ENCODE peak calls at places on chromosomes 1 and 21, in nine cellular contexts. H, U, Z, D, A, Q, N, I and F are unnamed samples.

GRCh38 chr1:212037900-212038299 is 2.4 kb downstream of the DTL start:
- DNase-seq in H (no peak), A (no peak), D (no peak), I (no peak), N (peak), U (no peak), Z (no peak), Q (no peak), F (peak)

GRCh38 chr21:22554690-22555316 is 1556.6 kb downstream of the NCAM2 start:
- DNase-seq in U (no peak), A (no peak), N (no peak), Q (no peak), H (no peak), I (no peak), Z (no peak), D (no peak), F (no peak)

GRCh38 chr1:229169399-229169798 is 101.5 kb upstream of the RAB4A start:
- DNase-seq in N (peak), Z (no peak), Q (no peak), U (no peak), A (no peak), H (no peak), D (no peak), I (no peak), F (no peak)

GRCh38 chr21:38861989-38862683 is 56.4 kb downstream of the ETS2 start:
- DNase-seq in H (no peak), N (no peak), A (no peak), Q (no peak), Z (no peak), U (peak), I (no peak), D (no peak), F (peak)

GRCh38 chr1:240611619-240612490 is at the start of gene GREM2:
- DNase-seq in Z (peak), A (peak), U (peak), H (peak), I (peak), Q (peak), D (no peak), N (peak), F (no peak)

GRCh38 chr1:84412316-84412942 is 14.1 kb downstream of the DNASE2B start:
- DNase-seq in Z (no peak), D (no peak), N (peak), Q (no peak), H (no peak), A (no peak), U (no peak), I (no peak), F (no peak)

GRCh38 chr1:178644308-178645120 is 80.5 kb upstream of the RALGPS2 start:
- DNase-seq in D (no peak), I (peak), N (no peak), Z (no peak), U (peak), Q (no peak), A (peak), H (no peak), F (peak)

GRCh38 chr1:93625582-93626327 is 55.9 kb downstream of the BCAR3 start:
- DNase-seq in D (no peak), Q (peak), U (no peak), H (no peak), I (peak), N (peak), A (no peak), Z (no peak), F (no peak)

GRCh38 chr1:6266641-6267040 is 5.7 kb upstream of the GPR153 start:
- DNase-seq in N (no peak), D (no peak), A (no peak), Q (no peak), H (no peak), Z (no peak), I (no peak), U (no peak), F (no peak)

GRCh38 chr1:223531742-223532341 is 133.7 kb downstream of the CAPN8 start:
- DNase-seq in H (peak), I (peak), Q (peak), A (peak), Z (peak), N (peak), U (peak), D (peak), F (peak)

GRCh38 chr1:33097137-33097611 is 16.2 kb downstream of the AZIN2 start:
- DNase-seq in A (no peak), D (no peak), Q (no peak), U (no peak), Z (no peak), N (peak), H (no peak), I (no peak), F (no peak)

GRCh38 chr1:64499966-64500365 is 30.0 kb downstream of the CACHD1 start:
- DNase-seq in U (no peak), H (peak), Z (no peak), I (no peak), D (peak), N (no peak), Q (peak), A (no peak), F (no peak)

GRCh38 chr1:193372553-193372952 is 186.1 kb upstream of the B3GALT2 start:
- DNase-seq in D (no peak), Z (no peak), A (no peak), I (no peak), N (no peak), Q (no peak), U (no peak), H (no peak), F (no peak)

GRCh38 chr1:169929210-169929526 is 35.5 kb upstream of the SCYL3 start:
- DNase-seq in Q (no peak), Z (no peak), A (no peak), N (no peak), D (no peak), H (no peak), U (no peak), I (no peak), F (no peak)

GRCh38 chr1:110494522-110495406 is 24.2 kb downstream of the KCNA10 start:
- DNase-seq in I (no peak), H (peak), Z (peak), D (no peak), U (no peak), A (no peak), N (peak), Q (no peak), F (no peak)

GRCh38 chr1:27602510-27603319 is 1.2 kb downstream of the AHDC1 start:
- DNase-seq in U (peak), H (peak), Q (peak), D (no peak), Z (peak), I (peak), A (peak), N (peak), F (peak)

DNA sequence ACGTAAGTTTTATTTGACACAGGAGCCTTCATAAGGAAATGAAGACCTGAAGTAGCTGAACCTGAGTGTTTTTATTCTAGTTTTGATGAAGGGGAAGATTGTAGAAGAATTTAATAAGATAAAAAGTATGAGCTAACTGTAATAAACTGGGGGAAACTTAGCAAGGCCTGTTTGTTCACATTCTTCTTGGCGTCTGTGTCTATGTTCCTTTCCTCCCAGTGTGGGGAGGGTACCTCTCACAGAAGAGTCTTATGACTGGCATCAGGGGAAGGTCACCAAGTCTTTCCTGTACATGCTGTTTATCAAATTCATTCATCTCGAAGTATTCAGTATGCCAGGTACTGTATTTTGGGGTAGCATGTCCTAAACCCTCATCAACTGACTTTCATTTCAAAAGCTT is 78.4 kb downstream of the HS2ST1 start:
- DNase-seq in A (peak), N (no peak), I (no peak), Z (no peak), U (no peak), H (no peak), D (no peak), Q (peak), F (no peak)
- TF ChIP-seq EZH2phosphoT487 in A (no peak), N (no peak), I (no peak), Z (no peak), U (no peak), H (no peak), D (no peak), Q (no peak), F (no peak)

GRCh38 chr1:58999676-59000075 is 215.8 kb upstream of the JUN start:
- DNase-seq in I (no peak), Z (no peak), D (no peak), N (no peak), H (no peak), A (no peak), Q (no peak), U (no peak), F (no peak)

GRCh38 chr1:58996341-58997059 is 212.7 kb upstream of the JUN start:
- DNase-seq in N (no peak), Z (no peak), U (peak), Q (no peak), A (no peak), D (no peak), H (no peak), I (no peak), F (no peak)

GRCh38 chr1:58994664-58995063 is 210.8 kb upstream of the JUN start:
- DNase-seq in I (no peak), Z (no peak), A (no peak), Q (no peak), D (no peak), N (no peak), U (no peak), H (no peak), F (no peak)

GRCh38 chr1:58997060-58997411 is 213.2 kb upstream of the JUN start:
- DNase-seq in U (no peak), H (no peak), I (no peak), Z (no peak), D (no peak), Q (no peak), N (no peak), A (no peak), F (no peak)

DNA sequence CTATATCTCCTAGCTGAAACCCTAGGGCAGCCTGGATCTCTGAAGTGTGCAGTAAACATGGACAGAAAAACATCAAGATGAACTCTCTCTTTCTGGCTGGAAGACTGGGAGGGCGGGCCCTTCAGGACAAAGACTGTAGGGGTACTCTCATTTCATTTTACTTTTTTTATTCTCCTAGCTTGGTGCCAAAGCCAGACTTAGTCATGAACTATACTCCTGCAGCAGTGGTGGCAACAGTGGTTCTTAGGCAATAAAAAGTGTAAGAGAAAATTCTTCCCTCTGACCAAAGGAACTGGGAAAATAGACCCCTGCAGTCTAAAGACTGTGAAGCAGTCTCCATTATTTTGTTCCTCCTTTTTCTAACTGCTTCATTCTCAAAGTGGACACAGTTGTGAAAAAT is 213.8 kb upstream of the JUN start:
- DNase-seq in Z (no peak), D (no peak), H (no peak), U (no peak), N (peak), Q (no peak), A (no peak), I (no peak), F (no peak)
- H3K4me2 ChIP-seq in Z (no peak), D (no peak), H (no peak), U (no peak), N (no peak), Q (no peak), A (no peak), I (no peak), F (no peak)

GRCh38 chr21:28636988-28637691 is 355.5 kb downstream of the LTN1 start:
- DNase-seq in U (no peak), Z (no peak), Q (peak), H (no peak), A (no peak), I (no peak), D (no peak), N (peak), F (no peak)

GRCh38 chr21:28635541-28635940 is 357.1 kb downstream of the LTN1 start:
- DNase-seq in D (no peak), N (no peak), U (no peak), Z (no peak), A (no peak), Q (peak), I (no peak), H (no peak), F (no peak)

GRCh38 chr21:28633803-28634572 is 358.7 kb downstream of the LTN1 start:
- DNase-seq in Z (no peak), D (no peak), H (no peak), U (no peak), N (peak), A (no peak), I (no peak), Q (peak), F (no peak)

GRCh38 chr21:28627691-28628090 is 365.0 kb downstream of the LTN1 start:
- DNase-seq in N (peak), D (no peak), U (no peak), A (no peak), I (no peak), Q (no peak), Z (no peak), H (no peak), F (no peak)

DNA sequence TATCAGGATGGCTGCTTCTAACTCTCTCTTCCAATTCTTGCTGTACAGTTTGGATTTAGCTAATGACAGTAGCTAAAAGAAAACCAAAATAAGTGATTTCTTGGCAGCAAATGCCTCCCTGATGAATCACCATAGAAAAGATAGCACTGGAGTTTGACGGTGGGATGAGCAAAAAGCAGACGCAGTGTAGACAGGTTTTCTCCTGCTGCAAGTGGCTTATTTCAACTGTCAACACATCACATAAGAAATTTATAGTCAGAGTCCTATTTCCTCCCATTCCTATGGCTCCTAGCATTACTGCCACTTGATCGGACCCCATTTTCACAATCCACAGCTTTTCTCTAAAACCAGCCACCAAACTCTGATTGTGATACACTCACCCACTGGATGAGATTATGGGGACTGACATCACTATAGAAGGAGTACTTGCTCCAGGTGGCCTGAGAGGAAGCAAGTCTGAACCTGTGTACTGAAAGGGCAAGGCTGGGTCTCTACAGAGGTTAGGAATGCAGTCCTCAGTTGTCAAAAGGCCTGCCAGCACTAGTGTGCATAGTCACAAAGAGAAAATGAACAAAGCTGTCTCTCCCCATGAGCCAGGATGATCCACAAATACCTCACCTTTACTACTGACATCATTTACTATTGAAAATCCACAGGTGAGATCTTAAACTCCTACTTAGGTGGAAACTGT is 359.8 kb downstream of the LTN1 start:
- DNase-seq in U (no peak), N (peak), H (peak), Z (peak), D (no peak), Q (peak), I (no peak), A (no peak), F (no peak)
- TF ChIP-seq EZH2phosphoT487 in U (no peak), N (no peak), H (no peak), Z (no peak), D (no peak), Q (no peak), I (no peak), A (no peak), F (no peak)

DNA sequence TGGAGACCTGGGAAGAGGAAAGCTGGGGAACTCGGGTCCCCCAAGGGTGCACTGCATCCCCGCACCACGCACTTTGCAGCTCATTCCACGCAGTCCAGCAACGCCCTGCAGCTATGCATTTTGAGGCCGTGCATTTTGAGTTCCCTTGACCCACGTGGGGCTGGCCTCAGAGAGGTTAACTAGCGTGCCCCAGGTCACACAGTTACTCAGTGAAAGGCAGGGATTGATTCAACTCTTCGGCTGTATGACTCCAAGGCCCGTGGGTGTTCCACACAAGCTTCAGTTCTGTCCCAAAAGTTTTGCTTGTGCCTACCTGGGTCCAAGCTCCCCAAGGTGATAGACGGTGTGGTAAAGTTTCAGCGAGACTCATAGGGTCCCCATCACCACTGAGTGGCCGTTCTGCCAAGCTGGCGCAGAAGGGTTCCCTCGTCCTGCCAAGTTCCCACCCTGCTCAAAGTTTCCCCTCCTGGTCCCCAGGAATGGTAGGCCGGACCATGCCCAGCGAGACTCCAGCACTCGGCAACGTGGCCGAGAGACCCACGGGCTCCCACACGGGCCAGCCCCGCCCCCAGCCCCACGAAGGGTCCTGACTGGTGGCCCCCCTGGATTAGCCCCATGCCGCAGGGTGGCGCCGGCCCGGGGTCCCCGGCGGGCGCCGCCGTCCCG is 611 bp downstream of the HSPG2 start:
- DNase-seq in H (no peak), U (no peak), Z (peak), A (no peak), N (peak), D (no peak), I (no peak), Q (peak), F (no peak)
- H3K4me2 ChIP-seq in H (peak), U (peak), Z (peak), A (peak), N (peak), D (peak), I (peak), Q (peak), F (peak)

GRCh38 chr1:208134491-208134890 is 109.7 kb downstream of the PLXNA2 start:
- DNase-seq in I (no peak), A (no peak), U (no peak), Z (peak), H (peak), D (no peak), Q (no peak), N (no peak), F (no peak)

GRCh38 chr1:208132287-208132882 is 111.8 kb downstream of the PLXNA2 start:
- DNase-seq in Z (peak), Q (peak), A (peak), N (peak), I (peak), H (peak), U (peak), D (peak), F (peak)

GRCh38 chr1:208129057-208129456 is 115.1 kb downstream of the PLXNA2 start:
- DNase-seq in Z (no peak), A (no peak), N (no peak), H (no peak), U (no peak), I (peak), Q (no peak), D (no peak), F (no peak)

GRCh38 chr1:208129489-208129888 is 114.7 kb downstream of the PLXNA2 start:
- DNase-seq in Z (no peak), U (no peak), I (no peak), A (no peak), H (no peak), D (no peak), Q (no peak), N (no peak), F (no peak)

DNA sequence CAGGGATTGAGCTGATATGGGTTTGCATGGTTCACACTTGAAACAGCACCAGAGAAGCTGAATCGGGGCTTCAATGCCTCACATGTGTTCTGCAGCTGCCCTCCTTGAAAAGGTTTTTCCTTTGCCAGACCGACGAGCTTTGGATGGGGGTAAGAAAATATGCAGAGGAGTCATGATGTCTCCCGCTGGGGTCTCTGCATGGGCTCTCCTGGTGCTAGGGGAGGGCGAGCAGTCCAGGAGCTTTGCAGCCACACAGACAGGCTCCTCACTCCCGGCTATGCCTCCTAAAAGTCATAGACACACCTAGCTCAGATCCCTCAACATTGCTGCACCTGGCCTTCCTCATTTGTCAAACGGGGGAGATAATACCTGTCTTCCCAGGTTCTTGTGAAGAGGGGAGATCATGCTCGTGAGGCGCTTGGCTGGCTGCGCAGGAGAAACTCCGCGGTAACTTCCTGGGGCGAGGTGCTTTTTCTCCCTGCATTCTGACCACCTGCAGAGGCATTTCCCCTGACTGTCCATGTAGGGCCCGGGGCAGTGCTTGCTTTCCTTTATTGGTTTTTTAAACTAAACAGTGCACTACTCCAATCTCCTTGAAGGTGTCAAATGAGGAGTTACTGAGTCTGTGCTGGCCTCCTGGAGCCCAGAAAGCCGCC is 112.4 kb downstream of the PLXNA2 start:
- DNase-seq in D (no peak), H (no peak), Z (no peak), A (peak), N (no peak), I (no peak), U (no peak), Q (no peak), F (no peak)
- TF ChIP-seq EZH2phosphoT487 in D (no peak), H (no peak), Z (no peak), A (no peak), N (no peak), I (no peak), U (no peak), Q (no peak), F (no peak)

GRCh38 chr1:71210746-71211145 is 129.9 kb upstream of the ZRANB2 start:
- DNase-seq in Z (no peak), I (no peak), U (no peak), H (no peak), A (no peak), D (no peak), Q (no peak), N (no peak), F (no peak)
- H3K4me2 ChIP-seq in Z (no peak), I (no peak), U (no peak), H (no peak), A (no peak), D (no peak), Q (no peak), N (no peak), F (no peak)